ENCODE peak calls at places on chromosomes 11 and 22, in ten cellular contexts. R is iPS-NIHi11; B is astrocyte of the cerebellum; A is M059J; Z is activated naive CD8-positive, alpha-beta T cell treated with anti-CD3 and anti-CD28 coated beads for 36 hours; U is MM.1S; Q is activated CD4-positive, CD25-positive, alpha-beta regulatory T cell; G is stimulated activated CD4-positive, alpha-beta T cell treated with anti-CD3 and anti-CD28 coated beads, TNF-alpha, amount 100 ng/mL, for 24 hours; O is GM03348; D is T-cell. P is an unnamed sample.

GRCh38 chr11:8610532-8611116 is 16.6 kb upstream of the STK33 start:
- DNase-seq in R (peak), B (no peak), A (no peak), Z (peak), U (no peak), Q (no peak), G (no peak), O (no peak), D (no peak), P (no peak)

GRCh38 chr11:22677153-22677890 is 10.9 kb downstream of the GAS2 start:
- DNase-seq in R (no peak), B (no peak), A (no peak), Z (no peak), U (peak), Q (no peak), G (no peak), O (no peak), D (no peak), P (no peak)

GRCh38 chr11:100774132-100774531 is 87.0 kb downstream of the ARHGAP42 start:
- DNase-seq in R (no peak), B (no peak), A (no peak), Z (no peak), U (no peak), Q (no peak), G (no peak), O (no peak), D (no peak), P (no peak)

GRCh38 chr11:120121336-120121735 is 16.6 kb downstream of the TRIM29 start:
- DNase-seq in R (no peak), B (no peak), A (peak), Z (no peak), U (no peak), Q (no peak), G (no peak), O (no peak), D (no peak), P (no peak)

GRCh38 chr22:43078522-43078921 is 10.7 kb downstream of the TTLL1 start:
- DNase-seq in R (no peak), B (no peak), A (peak), Z (no peak), U (no peak), Q (no peak), G (no peak), O (no peak), D (no peak), P (no peak)

GRCh38 chr22:40855104-40855959 is 1.1 kb downstream of the ST13 start:
- DNase-seq in R (no peak), B (no peak), A (peak), Z (peak), U (no peak), Q (no peak), G (no peak), O (peak), D (no peak), P (no peak)

GRCh38 chr11:47408598-47409439 is 429 bp downstream of the SLC39A13 start:
- DNase-seq in R (no peak), B (peak), A (peak), Z (no peak), U (no peak), Q (no peak), G (no peak), O (peak), D (no peak), P (no peak)

GRCh38 chr11:88288560-88288959 is 49.0 kb downstream of the CTSC start:
- DNase-seq in R (no peak), B (no peak), A (no peak), Z (no peak), U (no peak), Q (no peak), G (no peak), O (no peak), D (no peak), P (no peak)

GRCh38 chr11:113992459-113993105 is 17.7 kb downstream of the HTR3A start:
- DNase-seq in R (peak), B (no peak), A (no peak), Z (no peak), U (no peak), Q (no peak), G (no peak), O (no peak), D (no peak), P (no peak)

GRCh38 chr22:34812631-34813030 is 253.3 kb upstream of the ISX start:
- DNase-seq in R (no peak), B (no peak), A (peak), Z (no peak), U (no peak), Q (no peak), G (no peak), O (no peak), D (no peak), P (no peak)

GRCh38 chr11:36447947-36448346 is 62.1 kb downstream of the TRAF6 start:
- DNase-seq in R (no peak), B (no peak), A (peak), Z (no peak), U (no peak), Q (no peak), G (no peak), O (no peak), D (no peak), P (no peak)

GRCh38 chr11:117743121-117743815 is 53.7 kb downstream of the DSCAML1 start:
- DNase-seq in R (peak), B (no peak), A (peak), Z (no peak), U (no peak), Q (no peak), G (no peak), O (no peak), D (no peak), P (no peak)

GRCh38 chr11:973237-973636 is 47.6 kb downstream of the AP2A2 start:
- DNase-seq in R (no peak), B (no peak), A (no peak), Z (no peak), U (no peak), Q (no peak), G (no peak), O (no peak), D (no peak), P (no peak)

GRCh38 chr11:34680918-34681554 is 60.1 kb downstream of the EHF start:
- DNase-seq in R (peak), B (no peak), A (peak), Z (no peak), U (peak), Q (no peak), G (no peak), O (peak), D (no peak), P (no peak)

GRCh38 chr11:65572356-65573043 is at the start of gene FAM89B:
- DNase-seq in R (peak), B (peak), A (peak), Z (peak), U (peak), Q (peak), G (peak), O (peak), D (peak), P (peak)

GRCh38 chr11:46445887-46446286 is 54.3 kb upstream of the CHRM4 start:
- DNase-seq in R (no peak), B (no peak), A (no peak), Z (no peak), U (no peak), Q (no peak), G (no peak), O (no peak), D (no peak), P (no peak)

GRCh38 chr11:24496371-24496727 is 504 bp upstream of the LUZP2 start:
- DNase-seq in R (no peak), B (no peak), A (peak), Z (no peak), U (no peak), Q (no peak), G (no peak), O (peak), D (no peak), P (no peak)

GRCh38 chr22:29328566-29329500 is 13.3 kb upstream of the RASL10A start:
- DNase-seq in R (no peak), B (no peak), A (no peak), Z (no peak), U (no peak), Q (no peak), G (no peak), O (no peak), D (no peak), P (no peak)

GRCh38 chr22:46770151-46770641 is 7.7 kb downstream of the TBC1D22A start:
- DNase-seq in R (no peak), B (no peak), A (no peak), Z (no peak), U (no peak), Q (no peak), G (no peak), O (no peak), D (no peak), P (no peak)

GRCh38 chr11:45210846-45211245 is 64.4 kb downstream of the PRDM11 start:
- DNase-seq in R (no peak), B (no peak), A (no peak), Z (no peak), U (no peak), Q (no peak), G (no peak), O (no peak), D (no peak), P (no peak)

GRCh38 chr11:86459682-86460460 is 85.2 kb downstream of the CCDC81 start:
- DNase-seq in R (peak), B (peak), A (peak), Z (no peak), U (no peak), Q (no peak), G (no peak), O (peak), D (no peak), P (no peak)

GRCh38 chr11:23359297-23359696 is 499.0 kb upstream of the CCDC179 start:
- DNase-seq in R (no peak), B (peak), A (peak), Z (no peak), U (peak), Q (no peak), G (no peak), O (peak), D (no peak), P (no peak)

GRCh38 chr11:120335596-120335927 is 651 bp upstream of the ARHGEF12 start:
- DNase-seq in R (peak), B (no peak), A (no peak), Z (peak), U (peak), Q (no peak), G (no peak), O (no peak), D (no peak), P (no peak)

GRCh38 chr11:100562102-100562501 is 125.0 kb upstream of the ARHGAP42 start:
- DNase-seq in R (no peak), B (peak), A (peak), Z (no peak), U (no peak), Q (no peak), G (no peak), O (peak), D (no peak), P (no peak)

GRCh38 chr11:46106530-46107407 is 14.5 kb downstream of the PHF21A start:
- DNase-seq in R (no peak), B (no peak), A (no peak), Z (no peak), U (no peak), Q (no peak), G (no peak), O (peak), D (no peak), P (no peak)

GRCh38 chr22:24697671-24698082 is 76.8 kb downstream of the PIWIL3 start:
- DNase-seq in R (no peak), B (no peak), A (no peak), Z (no peak), U (no peak), Q (no peak), G (no peak), O (no peak), D (no peak), P (no peak)

GRCh38 chr11:128420943-128421342 is 166.4 kb downstream of the ETS1 start:
- DNase-seq in R (no peak), B (no peak), A (peak), Z (no peak), U (no peak), Q (no peak), G (no peak), O (peak), D (no peak), P (no peak)

GRCh38 chr11:125313271-125314222 is 149.0 kb downstream of the PKNOX2 start:
- DNase-seq in R (no peak), B (peak), A (peak), Z (no peak), U (no peak), Q (no peak), G (no peak), O (no peak), D (no peak), P (no peak)

GRCh38 chr22:48331691-48332220 is 1495.9 kb downstream of the BRD1 start:
- DNase-seq in R (no peak), B (no peak), A (no peak), Z (no peak), U (no peak), Q (no peak), G (no peak), O (no peak), D (no peak), P (no peak)

GRCh38 chr11:72278911-72279310 is 34.9 kb upstream of the PHOX2A start:
- DNase-seq in R (no peak), B (peak), A (peak), Z (no peak), U (no peak), Q (no peak), G (no peak), O (no peak), D (no peak), P (no peak)

GRCh38 chr11:58730507-58731089 is 1.1 kb downstream of the GLYAT start:
- DNase-seq in R (no peak), B (no peak), A (no peak), Z (no peak), U (no peak), Q (no peak), G (no peak), O (peak), D (no peak), P (no peak)

GRCh38 chr11:95939091-95939490 is 15.2 kb upstream of the MTMR2 start:
- DNase-seq in R (no peak), B (no peak), A (no peak), Z (no peak), U (no peak), Q (no peak), G (no peak), O (no peak), D (no peak), P (no peak)

GRCh38 chr11:127627629-127628462 is 627.3 kb upstream of the KIRREL3 start:
- DNase-seq in R (no peak), B (no peak), A (peak), Z (no peak), U (no peak), Q (no peak), G (no peak), O (no peak), D (no peak), P (no peak)

GRCh38 chr11:129266536-129266935 is 74.4 kb upstream of the ARHGAP32 start:
- DNase-seq in R (no peak), B (no peak), A (no peak), Z (no peak), U (no peak), Q (no peak), G (no peak), O (no peak), D (no peak), P (no peak)

GRCh38 chr11:108221401-108221800 is 1.0 kb downstream of the NPAT start:
- DNase-seq in R (no peak), B (no peak), A (peak), Z (no peak), U (no peak), Q (no peak), G (no peak), O (no peak), D (no peak), P (no peak)

GRCh38 chr11:104946907-104947306 is 21.5 kb downstream of the CASP4 start:
- DNase-seq in R (peak), B (peak), A (peak), Z (no peak), U (peak), Q (no peak), G (no peak), O (peak), D (peak), P (no peak)